ENCODE peak calls at places on chromosomes 5 and 9, in nine cellular contexts. U is fibroblast of lung, C is BE2C, G is spleen, W is heart right ventricle, F is endodermal cell, B is Caco-2, S is psoas muscle, Y is transverse colon. A is an unnamed sample.

GRCh38 chr9:74645007-74645639 is 148.0 kb downstream of the RORB start:
- DNase-seq in G (no peak), F (no peak), B (peak; percentile 0), W (no peak), C (peak; percentile 9), S (no peak), U (no peak), Y (no peak), A (peak; percentile 28)

GRCh38 chr5:112918679-112919078 is 3.3 kb downstream of the REEP5 start:
- DNase-seq in G (no peak), S (no peak), Y (no peak), F (no peak), B (no peak), C (no peak), W (no peak), U (peak; percentile 24), A (no peak)

GRCh38 chr9:136424750-136425362 is 14.4 kb downstream of the PMPCA start:
- DNase-seq in G (no peak), B (no peak), F (no peak), S (no peak), U (no peak), Y (no peak), C (no peak), W (no peak), A (no peak)

GRCh38 chr5:54024466-54024865 is 285.9 kb downstream of the ARL15 start:
- DNase-seq in C (no peak), F (no peak), Y (no peak), U (peak; percentile 86), G (no peak), W (no peak), B (no peak), S (no peak), A (peak; percentile 54)

GRCh38 chr5:86232246-86232645 is 385.5 kb upstream of the COX7C start:
- DNase-seq in B (no peak), U (no peak), C (no peak), W (no peak), Y (no peak), G (no peak), S (no peak), F (no peak), A (no peak)

GRCh38 chr5:172395483-172395882 is 58.8 kb downstream of the SH3PXD2B start:
- DNase-seq in F (no peak), G (no peak), C (no peak), B (no peak), Y (no peak), U (no peak), S (no peak), W (no peak), A (no peak)

GRCh38 chr5:53355316-53355715 is 125.1 kb upstream of the FST start:
- DNase-seq in C (no peak), F (no peak), S (no peak), B (no peak), W (no peak), U (peak; percentile 55), G (no peak), Y (no peak), A (no peak)

GRCh38 chr5:72272393-72272792 is 47.6 kb downstream of the MRPS27 start:
- DNase-seq in S (no peak), C (no peak), F (no peak), W (no peak), B (no peak), G (no peak), U (no peak), Y (no peak), A (no peak)

GRCh38 chr5:54658014-54658413 is 140.5 kb downstream of the SNX18 start:
- DNase-seq in G (no peak), F (no peak), S (no peak), C (peak; percentile 28), B (no peak), Y (no peak), U (peak; percentile 84), W (peak; percentile 25), A (no peak)

GRCh38 chr9:86550411-86550810 is 196.2 kb upstream of the TUT7 start:
- DNase-seq in S (no peak), U (peak; percentile 52), C (no peak), F (no peak), G (no peak), Y (no peak), B (no peak), W (no peak), A (no peak)

GRCh38 chr9:2837915-2838314 is 6.0 kb downstream of the PUM3 start:
- DNase-seq in F (no peak), U (peak; percentile 58), C (no peak), G (no peak), B (no peak), Y (no peak), S (no peak), W (no peak), A (no peak)

GRCh38 chr5:56625577-56625976 is 189.8 kb upstream of the MAP3K1 start:
- DNase-seq in B (no peak), C (no peak), Y (no peak), S (no peak), U (peak; percentile 98), W (no peak), G (no peak), F (no peak), A (peak; percentile 91)

GRCh38 chr9:91817493-91818225 is 132.4 kb downstream of the ROR2 start:
- DNase-seq in G (no peak), Y (no peak), F (peak; percentile 67), B (no peak), S (no peak), C (no peak), W (no peak), U (peak; percentile 100), A (no peak)

GRCh38 chr9:134206317-134207300 is 42.2 kb upstream of the RNU6ATAC start:
- DNase-seq in S (peak; percentile 9), U (no peak), B (no peak), G (peak; percentile 30), C (peak; percentile 4), Y (no peak), F (no peak), W (peak; percentile 5), A (no peak)

GRCh38 chr5:83471405-83472212 is at the start of gene VCAN:
- DNase-seq in Y (peak; percentile 25), G (peak; percentile 69), C (peak; percentile 51), F (peak; percentile 90), B (peak; percentile 41), S (peak; percentile 70), W (peak; percentile 64), U (peak; percentile 90), A (peak; percentile 94)

GRCh38 chr5:143664623-143665022 is 147.3 kb upstream of the HMHB1 start:
- DNase-seq in B (no peak), G (no peak), F (no peak), Y (no peak), W (no peak), C (no peak), S (no peak), U (no peak), A (no peak)

GRCh38 chr5:152593388-152593787 is 188.3 kb upstream of the NMUR2 start:
- DNase-seq in B (no peak), U (no peak), S (no peak), C (no peak), Y (no peak), W (no peak), F (no peak), G (no peak), A (no peak)

GRCh38 chr5:135993894-135994514 is 34.8 kb upstream of the TGFBI start:
- DNase-seq in W (no peak), Y (no peak), U (peak; percentile 78), G (no peak), C (peak; percentile 64), F (peak; percentile 17), S (no peak), B (no peak), A (no peak)

GRCh38 chr5:171415115-171415730 is 4.2 kb upstream of the FGF18 start:
- DNase-seq in F (peak; percentile 49), Y (no peak), S (no peak), W (no peak), C (no peak), B (no peak), G (no peak), U (peak; percentile 63), A (no peak)

GRCh38 chr5:32600057-32600622 is 14.8 kb downstream of the SUB1 start:
- DNase-seq in G (no peak), W (no peak), U (peak; percentile 89), Y (no peak), S (no peak), B (no peak), F (no peak), C (no peak), A (peak; percentile 86)

GRCh38 chr5:80337379-80337778 is 17.6 kb downstream of the SPZ1 start:
- DNase-seq in F (no peak), W (no peak), U (no peak), Y (no peak), C (no peak), S (no peak), B (no peak), G (no peak), A (no peak)
- H3K9me3 ChIP-seq in F (no peaks in the 10 kb centered on the region), W (no peaks in the 10 kb centered on the region), U (no peaks in the 10 kb centered on the region), Y (no peaks in the 10 kb centered on the region), C (no peaks in the 10 kb centered on the region), S (no peaks in the 10 kb centered on the region), B (no peaks in the 10 kb centered on the region), G (no peaks in the 10 kb centered on the region), A (no peaks in the 10 kb centered on the region)

GRCh38 chr5:175784230-175784629 is 87.1 kb upstream of the CPLX2 start:
- DNase-seq in S (no peak), W (no peak), F (no peak), C (no peak), G (no peak), U (no peak), B (no peak), Y (no peak), A (no peak)
- H3K27me3 ChIP-seq in S (peaks cover 20% of the 10 kb centered on the region), W (peaks cover 7% of the 10 kb centered on the region), F (peaks cover 72% of the 10 kb centered on the region), C (no peaks in the 10 kb centered on the region), G (peaks cover 58% of the 10 kb centered on the region), U (no peaks in the 10 kb centered on the region), B (no peaks in the 10 kb centered on the region), Y (peaks cover 8% of the 10 kb centered on the region), A (peaks cover 4% of the 10 kb centered on the region)

DNA sequence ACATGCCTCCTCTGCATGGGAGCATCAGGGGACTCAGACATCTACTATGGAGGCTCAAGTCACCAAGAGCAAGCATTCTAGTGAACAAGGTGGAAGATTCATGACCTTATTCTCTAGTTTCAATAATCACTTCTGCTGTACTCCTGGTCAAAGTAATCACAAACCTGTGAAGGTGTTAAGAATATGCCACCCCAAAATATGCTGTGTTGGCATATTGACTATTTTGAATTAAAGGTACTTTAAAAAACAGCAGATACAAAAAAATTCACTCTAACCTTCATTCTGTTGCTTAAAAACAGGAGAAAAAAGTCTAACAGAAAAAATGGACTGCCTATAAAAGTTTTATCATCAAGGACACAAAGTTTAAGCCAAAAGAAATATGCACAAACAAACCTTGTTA is 607.8 kb upstream of the TYRP1 start:
- DNase-seq in F (no peak), S (no peak), U (no peak), W (no peak), Y (no peak), C (no peak), G (no peak), B (no peak), A (no peak)
- H3K9me3 ChIP-seq in F (no peaks in the 10 kb centered on the region), S (peaks cover 4% of the 10 kb centered on the region), U (no peaks in the 10 kb centered on the region), W (peaks cover 9% of the 10 kb centered on the region), Y (no peaks in the 10 kb centered on the region), C (no peaks in the 10 kb centered on the region), G (peaks cover 14% of the 10 kb centered on the region), B (no peaks in the 10 kb centered on the region), A (no peaks in the 10 kb centered on the region)

DNA sequence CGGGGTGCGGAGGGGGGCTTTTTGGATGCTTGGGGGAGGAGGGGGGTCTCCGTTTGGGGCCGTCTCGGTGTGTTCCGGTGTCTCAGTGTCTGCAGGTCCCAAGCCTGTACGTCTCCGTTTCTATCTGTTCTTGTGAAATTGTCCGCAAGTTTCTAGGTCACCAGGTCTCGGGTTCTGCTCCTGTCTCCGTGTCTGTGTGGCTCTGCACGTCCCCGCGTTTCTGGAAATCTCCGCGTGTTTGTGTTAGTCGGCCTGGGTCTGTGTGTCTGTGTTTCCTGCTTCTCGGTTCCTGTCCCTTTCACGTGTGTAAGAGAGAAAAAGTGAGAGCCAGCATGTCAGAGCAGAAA is 947 bp downstream of the COL27A1 start:
- DNase-seq in C (no peak), G (no peak), B (no peak), F (no peak), Y (no peak), U (no peak), S (no peak), W (no peak), A (no peak)
- H3K27me3 ChIP-seq in C (peaks cover 52% of the 10 kb centered on the region), G (peaks cover 69% of the 10 kb centered on the region), B (no peaks in the 10 kb centered on the region), F (peaks cover 34% of the 10 kb centered on the region), Y (peaks cover 38% of the 10 kb centered on the region), U (peaks cover 9% of the 10 kb centered on the region), S (peaks cover 16% of the 10 kb centered on the region), W (peaks cover 63% of the 10 kb centered on the region), A (peaks cover 10% of the 10 kb centered on the region)

A was measured in cardiac muscle cell.